ENCODE peak calls at places on chromosomes 7 and 10, in eight cellular contexts. R is naive thymus-derived CD4-positive, alpha-beta T cell; U is SJSA1; N is uterus; S is CD8-positive, alpha-beta T cell; M is H9; L is CD8-positive, alpha-beta memory T cell; F is mesendoderm. W is an unnamed sample.

GRCh38 chr10:112498806-112499205 is 51.8 kb downstream of the VTI1A start:
- DNase-seq in R (no peak), U (no peak), N (no peak), S (no peak), M (no peak), L (no peak), F (no peak), W (no peak)

GRCh38 chr10:75406158-75407065 is 4.8 kb upstream of the ZNF503 start:
- DNase-seq in R (no peak), U (no peak), N (no peak), S (no peak), M (peak; percentile 38), L (no peak), F (peak; percentile 14), W (no peak)

GRCh38 chr10:92420554-92421275 is 129.7 kb downstream of the MARCHF5 start:
- DNase-seq in R (no peak), U (no peak), N (no peak), S (no peak), M (peak; percentile 50), L (no peak), F (no peak), W (no peak)

GRCh38 chr10:92087750-92088395 is 164.3 kb downstream of the BTAF1 start:
- DNase-seq in R (peak; percentile 53), U (peak; percentile 72), N (peak; percentile 55), S (peak; percentile 22), M (peak; percentile 77), L (peak; percentile 33), F (peak; percentile 97), W (peak; percentile 76)

GRCh38 chr7:17301491-17302101 is 3.1 kb downstream of the AHR start:
- DNase-seq in R (peak; percentile 40), U (no peak), N (no peak), S (peak; percentile 5), M (no peak), L (peak; percentile 40), F (no peak), W (peak; percentile 67)

GRCh38 chr7:46123-46829 is 146.1 kb upstream of the FAM20C start:
- DNase-seq in R (no peak), U (peak; percentile 24), N (peak; percentile 9), S (no peak), M (no peak), L (no peak), F (no peak), W (peak; percentile 12)

GRCh38 chr10:17227367-17228080 is 517 bp upstream of the VIM start:
- DNase-seq in R (peak; percentile 68), U (no peak), N (no peak), S (no peak), M (no peak), L (peak; percentile 72), F (peak; percentile 37), W (no peak)

GRCh38 chr7:159075563-159076238 is 69.0 kb downstream of the VIPR2 start:
- DNase-seq in R (no peak), U (peak; percentile 33), N (no peak), S (no peak), M (peak; percentile 14), L (no peak), F (no peak), W (peak; percentile 13)

GRCh38 chr7:98772242-98772603 is 97.6 kb downstream of the TMEM130 start:
- DNase-seq in R (no peak), U (no peak), N (no peak), S (no peak), M (no peak), L (no peak), F (no peak), W (no peak)

GRCh38 chr7:128110641-128111365 is 79.6 kb upstream of the LRRC4 start:
- DNase-seq in R (no peak), U (no peak), N (no peak), S (no peak), M (no peak), L (no peak), F (no peak), W (no peak)

GRCh38 chr10:132540456-132540855 is 2.9 kb downstream of the INPP5A start:
- DNase-seq in R (no peak), U (no peak), N (no peak), S (no peak), M (no peak), L (no peak), F (peak; percentile 22), W (no peak)

GRCh38 chr10:132542086-132542775 is 4.6 kb downstream of the INPP5A start:
- DNase-seq in R (no peak), U (no peak), N (no peak), S (no peak), M (no peak), L (no peak), F (no peak), W (no peak)

GRCh38 chr10:132541601-132542011 is 4.0 kb downstream of the INPP5A start:
- DNase-seq in R (no peak), U (no peak), N (no peak), S (no peak), M (no peak), L (no peak), F (no peak), W (no peak)

GRCh38 chr10:132539894-132540293 is 2.3 kb downstream of the INPP5A start:
- DNase-seq in R (peak; percentile 50), U (no peak), N (no peak), S (no peak), M (no peak), L (no peak), F (no peak), W (no peak)

GRCh38 chr10:132541129-132541528 is 3.5 kb downstream of the INPP5A start:
- DNase-seq in R (no peak), U (no peak), N (no peak), S (no peak), M (no peak), L (no peak), F (no peak), W (no peak)
- H3K4me1 ChIP-seq in R (peaks cover 11% of the 10 kb centered on the region), U (peaks cover 40% of the 10 kb centered on the region), N (peaks cover 22% of the 10 kb centered on the region), S (peaks cover 74% of the 10 kb centered on the region), M (no peaks in the 10 kb centered on the region), L (peaks cover 57% of the 10 kb centered on the region), F (peaks cover 3% of the 10 kb centered on the region), W (peaks cover 10% of the 10 kb centered on the region)

DNA sequence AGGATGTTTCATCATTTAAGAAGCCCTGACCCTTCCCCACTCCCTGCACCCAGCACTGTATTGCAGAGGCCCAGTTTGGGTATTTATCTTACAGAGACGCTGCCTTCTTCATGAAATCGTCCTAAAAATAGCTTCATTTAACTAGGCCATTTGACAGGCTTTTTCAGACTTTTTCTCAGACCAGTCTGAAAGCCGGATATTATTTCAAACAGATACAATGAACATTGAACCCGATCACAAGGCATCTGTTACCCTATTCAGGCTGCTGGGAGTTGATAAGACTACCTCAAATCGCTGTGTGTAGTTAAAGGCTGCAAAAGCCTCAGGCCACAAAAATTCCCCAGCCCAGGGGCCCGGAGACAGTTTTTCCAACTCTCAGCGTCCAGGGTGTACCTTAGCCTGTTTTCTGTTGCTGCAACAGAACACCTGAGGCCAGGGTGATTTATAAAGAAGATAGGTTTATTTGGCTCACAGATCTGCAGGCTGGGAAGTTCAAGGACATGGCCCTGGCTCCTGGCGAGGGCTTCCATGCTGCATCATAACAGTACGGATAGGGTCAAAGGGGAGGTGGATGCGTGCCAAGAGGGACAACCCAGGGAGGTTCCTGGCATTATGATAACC is 130.7 kb upstream of the SH2B2 start:
- DNase-seq in R (no peak), U (no peak), N (no peak), S (no peak), M (no peak), L (no peak), F (no peak), W (no peak)
- H3K4me1 ChIP-seq in R (no peaks in the 10 kb centered on the region), U (peaks cover 9% of the 10 kb centered on the region), N (peaks cover 5% of the 10 kb centered on the region), S (no peaks in the 10 kb centered on the region), M (peaks cover 11% of the 10 kb centered on the region), L (no peaks in the 10 kb centered on the region), F (no peaks in the 10 kb centered on the region), W (no peaks in the 10 kb centered on the region)

DNA sequence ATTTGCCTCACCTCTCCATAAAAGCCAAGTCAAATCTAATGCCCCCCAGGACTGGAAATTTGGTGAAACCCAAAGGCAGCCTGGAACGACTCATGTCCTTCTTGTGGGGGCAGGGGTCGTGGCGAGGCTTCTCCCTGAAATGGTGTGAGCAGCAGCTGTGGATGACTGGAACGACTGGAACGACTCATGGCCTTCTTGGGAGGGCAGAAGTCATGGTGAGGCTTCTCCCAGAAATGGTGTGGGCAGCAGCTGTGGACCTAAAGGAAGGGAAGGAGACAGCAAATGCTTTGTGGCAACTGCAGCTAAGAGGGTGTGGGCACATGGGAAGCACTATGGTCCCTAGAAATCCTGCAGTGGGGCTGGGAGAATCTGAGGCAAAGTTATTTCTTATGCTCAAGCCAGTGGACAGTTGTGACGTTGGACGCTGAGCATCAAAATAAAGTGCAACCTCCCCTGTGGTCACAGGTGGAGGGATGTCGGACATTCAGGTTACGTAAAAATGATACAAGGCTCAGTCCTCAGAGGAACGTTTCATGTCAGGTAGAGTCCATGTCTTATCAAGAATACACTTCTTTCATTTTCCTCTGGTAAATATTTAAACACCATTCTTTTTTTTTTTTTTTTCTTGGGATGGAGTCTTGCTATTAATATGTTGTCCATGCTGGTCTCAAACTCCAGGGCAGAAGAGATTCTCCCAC is 107.0 kb upstream of the KIF5B start:
- DNase-seq in R (no peak), U (no peak), N (no peak), S (no peak), M (no peak), L (no peak), F (no peak), W (no peak)
- H3K4me1 ChIP-seq in R (no peaks in the 10 kb centered on the region), U (no peaks in the 10 kb centered on the region), N (no peaks in the 10 kb centered on the region), S (no peaks in the 10 kb centered on the region), M (no peaks in the 10 kb centered on the region), L (no peaks in the 10 kb centered on the region), F (no peaks in the 10 kb centered on the region), W (no peaks in the 10 kb centered on the region)

GRCh38 chr10:100705139-100705538 is 40.2 kb upstream of the PAX2 start:
- DNase-seq in R (no peak), U (no peak), N (no peak), S (no peak), M (no peak), L (no peak), F (no peak), W (no peak)
- H3K4me1 ChIP-seq in R (no peaks in the 10 kb centered on the region), U (no peaks in the 10 kb centered on the region), N (no peaks in the 10 kb centered on the region), S (no peaks in the 10 kb centered on the region), M (no peaks in the 10 kb centered on the region), L (no peaks in the 10 kb centered on the region), F (no peaks in the 10 kb centered on the region), W (no peaks in the 10 kb centered on the region)

GRCh38 chr7:82441916-82442478 is 1.6 kb downstream of the CACNA2D1 start:
- DNase-seq in R (no peak), U (no peak), N (no peak), S (no peak), M (no peak), L (no peak), F (peak; percentile 85), W (no peak)
- H3K4me1 ChIP-seq in R (no peaks in the 10 kb centered on the region), U (peaks cover 9% of the 10 kb centered on the region), N (peaks cover 4% of the 10 kb centered on the region), S (no peaks in the 10 kb centered on the region), M (peaks cover 2% of the 10 kb centered on the region), L (no peaks in the 10 kb centered on the region), F (peaks cover 2% of the 10 kb centered on the region), W (no peaks in the 10 kb centered on the region)

GRCh38 chr10:101221479-101222246 is 7.6 kb downstream of the LBX1 start:
- DNase-seq in R (no peak), U (no peak), N (no peak), S (no peak), M (no peak), L (no peak), F (no peak), W (no peak)
- H3K4me1 ChIP-seq in R (peaks cover 27% of the 10 kb centered on the region), U (peaks cover 12% of the 10 kb centered on the region), N (peaks cover 18% of the 10 kb centered on the region), S (peaks cover 42% of the 10 kb centered on the region), M (no peaks in the 10 kb centered on the region), L (peaks cover 44% of the 10 kb centered on the region), F (no peaks in the 10 kb centered on the region), W (peaks cover 3% of the 10 kb centered on the region)